ENCODE peak calls at places on chromosomes 1 and 21, in six cellular contexts. One of them, this sample, is unnamed.

GRCh38 chr1:181676269-181676668 is 193.0 kb downstream of the CACNA1E start:
- DNase-seq in anterior cingulate cortex: no peak
- DNase-seq in colonic mucosa: peak
- DNase-seq in stimulated activated CD4-positive, alpha-beta T cell treated with anti-CD3 and anti-CD28 coated beads, Interleukin-12 subunit alpha, Interleukin-12 subunit beta, amount 100 ng/mL, for 4 hours: no peak
- DNase-seq in NCI-H1436: peak
- DNase-seq in iris pigment epithelial cell: peak
- DNase-seq in this sample: no peak

GRCh38 chr1:226784081-226785049 is 45.3 kb upstream of the ITPKB start:
- DNase-seq in anterior cingulate cortex: no peak
- DNase-seq in colonic mucosa: no peak
- DNase-seq in stimulated activated CD4-positive, alpha-beta T cell treated with anti-CD3 and anti-CD28 coated beads, Interleukin-12 subunit alpha, Interleukin-12 subunit beta, amount 100 ng/mL, for 4 hours: no peak
- DNase-seq in NCI-H1436: no peak
- DNase-seq in iris pigment epithelial cell: no peak
- DNase-seq in this sample: no peak

GRCh38 chr1:156591432-156592157 is at the start of gene NAXE:
- DNase-seq in anterior cingulate cortex: peak
- DNase-seq in colonic mucosa: peak
- DNase-seq in stimulated activated CD4-positive, alpha-beta T cell treated with anti-CD3 and anti-CD28 coated beads, Interleukin-12 subunit alpha, Interleukin-12 subunit beta, amount 100 ng/mL, for 4 hours: peak
- DNase-seq in NCI-H1436: peak
- DNase-seq in iris pigment epithelial cell: peak
- DNase-seq in this sample: peak

GRCh38 chr21:29697555-29698193 is 242.1 kb downstream of the GRIK1 start:
- DNase-seq in anterior cingulate cortex: no peak
- DNase-seq in colonic mucosa: no peak
- DNase-seq in stimulated activated CD4-positive, alpha-beta T cell treated with anti-CD3 and anti-CD28 coated beads, Interleukin-12 subunit alpha, Interleukin-12 subunit beta, amount 100 ng/mL, for 4 hours: no peak
- DNase-seq in NCI-H1436: no peak
- DNase-seq in iris pigment epithelial cell: no peak
- DNase-seq in this sample: no peak

GRCh38 chr1:15669074-15669473 is 15.0 kb upstream of the PLEKHM2 start:
- DNase-seq in anterior cingulate cortex: no peak
- DNase-seq in colonic mucosa: no peak
- DNase-seq in stimulated activated CD4-positive, alpha-beta T cell treated with anti-CD3 and anti-CD28 coated beads, Interleukin-12 subunit alpha, Interleukin-12 subunit beta, amount 100 ng/mL, for 4 hours: no peak
- DNase-seq in NCI-H1436: no peak
- DNase-seq in iris pigment epithelial cell: no peak
- DNase-seq in this sample: no peak

GRCh38 chr1:157091186-157091585 is 8.4 kb downstream of the ETV3L start:
- DNase-seq in anterior cingulate cortex: no peak
- DNase-seq in colonic mucosa: no peak
- DNase-seq in stimulated activated CD4-positive, alpha-beta T cell treated with anti-CD3 and anti-CD28 coated beads, Interleukin-12 subunit alpha, Interleukin-12 subunit beta, amount 100 ng/mL, for 4 hours: no peak
- DNase-seq in NCI-H1436: no peak
- DNase-seq in iris pigment epithelial cell: no peak
- DNase-seq in this sample: no peak

GRCh38 chr1:114756949-114757454 is 782 bp downstream of the CSDE1 start:
- DNase-seq in anterior cingulate cortex: no peak
- DNase-seq in colonic mucosa: peak
- DNase-seq in stimulated activated CD4-positive, alpha-beta T cell treated with anti-CD3 and anti-CD28 coated beads, Interleukin-12 subunit alpha, Interleukin-12 subunit beta, amount 100 ng/mL, for 4 hours: peak
- DNase-seq in NCI-H1436: no peak
- DNase-seq in iris pigment epithelial cell: peak
- DNase-seq in this sample: no peak

GRCh38 chr1:21539933-21540332 is 30.7 kb downstream of the ALPL start:
- DNase-seq in anterior cingulate cortex: no peak
- DNase-seq in colonic mucosa: no peak
- DNase-seq in stimulated activated CD4-positive, alpha-beta T cell treated with anti-CD3 and anti-CD28 coated beads, Interleukin-12 subunit alpha, Interleukin-12 subunit beta, amount 100 ng/mL, for 4 hours: no peak
- DNase-seq in NCI-H1436: peak
- DNase-seq in iris pigment epithelial cell: no peak
- DNase-seq in this sample: no peak

GRCh38 chr1:6414443-6414844 is 5.3 kb downstream of the HES2 start:
- DNase-seq in anterior cingulate cortex: no peak
- DNase-seq in colonic mucosa: peak
- DNase-seq in stimulated activated CD4-positive, alpha-beta T cell treated with anti-CD3 and anti-CD28 coated beads, Interleukin-12 subunit alpha, Interleukin-12 subunit beta, amount 100 ng/mL, for 4 hours: peak
- DNase-seq in NCI-H1436: peak
- DNase-seq in iris pigment epithelial cell: peak
- DNase-seq in this sample: no peak

GRCh38 chr1:41662656-41663437 is 178.4 kb upstream of the EDN2 start:
- DNase-seq in anterior cingulate cortex: peak
- DNase-seq in colonic mucosa: peak
- DNase-seq in stimulated activated CD4-positive, alpha-beta T cell treated with anti-CD3 and anti-CD28 coated beads, Interleukin-12 subunit alpha, Interleukin-12 subunit beta, amount 100 ng/mL, for 4 hours: peak
- DNase-seq in NCI-H1436: no peak
- DNase-seq in iris pigment epithelial cell: peak
- DNase-seq in this sample: no peak

GRCh38 chr21:31554511-31555022 is 104.9 kb upstream of the SOD1 start:
- DNase-seq in anterior cingulate cortex: no peak
- DNase-seq in colonic mucosa: no peak
- DNase-seq in stimulated activated CD4-positive, alpha-beta T cell treated with anti-CD3 and anti-CD28 coated beads, Interleukin-12 subunit alpha, Interleukin-12 subunit beta, amount 100 ng/mL, for 4 hours: peak
- DNase-seq in NCI-H1436: no peak
- DNase-seq in iris pigment epithelial cell: peak
- DNase-seq in this sample: no peak

GRCh38 chr1:172976222-172977041 is 74.3 kb downstream of the TNFSF18 start:
- DNase-seq in anterior cingulate cortex: no peak
- DNase-seq in colonic mucosa: peak
- DNase-seq in stimulated activated CD4-positive, alpha-beta T cell treated with anti-CD3 and anti-CD28 coated beads, Interleukin-12 subunit alpha, Interleukin-12 subunit beta, amount 100 ng/mL, for 4 hours: no peak
- DNase-seq in NCI-H1436: no peak
- DNase-seq in iris pigment epithelial cell: peak
- DNase-seq in this sample: no peak

GRCh38 chr1:243264718-243265117 is 8.9 kb downstream of the SDCCAG8 start:
- DNase-seq in anterior cingulate cortex: no peak
- DNase-seq in colonic mucosa: no peak
- DNase-seq in stimulated activated CD4-positive, alpha-beta T cell treated with anti-CD3 and anti-CD28 coated beads, Interleukin-12 subunit alpha, Interleukin-12 subunit beta, amount 100 ng/mL, for 4 hours: no peak
- DNase-seq in NCI-H1436: peak
- DNase-seq in iris pigment epithelial cell: peak
- DNase-seq in this sample: no peak

GRCh38 chr1:204221271-204221670 is 7.5 kb upstream of the GOLT1A start:
- DNase-seq in anterior cingulate cortex: no peak
- DNase-seq in colonic mucosa: no peak
- DNase-seq in stimulated activated CD4-positive, alpha-beta T cell treated with anti-CD3 and anti-CD28 coated beads, Interleukin-12 subunit alpha, Interleukin-12 subunit beta, amount 100 ng/mL, for 4 hours: no peak
- DNase-seq in NCI-H1436: no peak
- DNase-seq in iris pigment epithelial cell: no peak
- DNase-seq in this sample: no peak

GRCh38 chr1:225840223-225840610 is 30.3 kb downstream of the EPHX1 start:
- DNase-seq in anterior cingulate cortex: no peak
- DNase-seq in colonic mucosa: no peak
- DNase-seq in stimulated activated CD4-positive, alpha-beta T cell treated with anti-CD3 and anti-CD28 coated beads, Interleukin-12 subunit alpha, Interleukin-12 subunit beta, amount 100 ng/mL, for 4 hours: no peak
- DNase-seq in NCI-H1436: no peak
- DNase-seq in iris pigment epithelial cell: no peak
- DNase-seq in this sample: no peak

GRCh38 chr1:211920602-211921226 is 90.2 kb upstream of the LPGAT1 start:
- DNase-seq in anterior cingulate cortex: no peak
- DNase-seq in colonic mucosa: no peak
- DNase-seq in stimulated activated CD4-positive, alpha-beta T cell treated with anti-CD3 and anti-CD28 coated beads, Interleukin-12 subunit alpha, Interleukin-12 subunit beta, amount 100 ng/mL, for 4 hours: no peak
- DNase-seq in NCI-H1436: no peak
- DNase-seq in iris pigment epithelial cell: peak
- DNase-seq in this sample: no peak

GRCh38 chr1:110083453-110084225 is 13.2 kb upstream of the ALX3 start:
- DNase-seq in anterior cingulate cortex: no peak
- DNase-seq in colonic mucosa: no peak
- DNase-seq in stimulated activated CD4-positive, alpha-beta T cell treated with anti-CD3 and anti-CD28 coated beads, Interleukin-12 subunit alpha, Interleukin-12 subunit beta, amount 100 ng/mL, for 4 hours: no peak
- DNase-seq in NCI-H1436: no peak
- DNase-seq in iris pigment epithelial cell: no peak
- DNase-seq in this sample: no peak

GRCh38 chr1:166484871-166485270 is 318.1 kb upstream of the FAM78B start:
- DNase-seq in anterior cingulate cortex: no peak
- DNase-seq in colonic mucosa: no peak
- DNase-seq in stimulated activated CD4-positive, alpha-beta T cell treated with anti-CD3 and anti-CD28 coated beads, Interleukin-12 subunit alpha, Interleukin-12 subunit beta, amount 100 ng/mL, for 4 hours: no peak
- DNase-seq in NCI-H1436: no peak
- DNase-seq in iris pigment epithelial cell: no peak
- DNase-seq in this sample: no peak

GRCh38 chr1:231347961-231348360 is 9.9 kb downstream of the SPRTN start:
- DNase-seq in anterior cingulate cortex: no peak
- DNase-seq in colonic mucosa: no peak
- DNase-seq in stimulated activated CD4-positive, alpha-beta T cell treated with anti-CD3 and anti-CD28 coated beads, Interleukin-12 subunit alpha, Interleukin-12 subunit beta, amount 100 ng/mL, for 4 hours: no peak
- DNase-seq in NCI-H1436: no peak
- DNase-seq in iris pigment epithelial cell: no peak
- DNase-seq in this sample: no peak

GRCh38 chr1:48236716-48237470 is 14.4 kb downstream of the SLC5A9 start:
- DNase-seq in anterior cingulate cortex: no peak
- DNase-seq in colonic mucosa: peak
- DNase-seq in stimulated activated CD4-positive, alpha-beta T cell treated with anti-CD3 and anti-CD28 coated beads, Interleukin-12 subunit alpha, Interleukin-12 subunit beta, amount 100 ng/mL, for 4 hours: no peak
- DNase-seq in NCI-H1436: peak
- DNase-seq in iris pigment epithelial cell: peak
- DNase-seq in this sample: no peak

GRCh38 chr1:159172599-159173291 is 1.3 kb downstream of the CADM3 start:
- DNase-seq in anterior cingulate cortex: no peak
- DNase-seq in colonic mucosa: peak
- DNase-seq in stimulated activated CD4-positive, alpha-beta T cell treated with anti-CD3 and anti-CD28 coated beads, Interleukin-12 subunit alpha, Interleukin-12 subunit beta, amount 100 ng/mL, for 4 hours: no peak
- DNase-seq in NCI-H1436: no peak
- DNase-seq in iris pigment epithelial cell: no peak
- DNase-seq in this sample: no peak

GRCh38 chr21:43268804-43269186 is 100.0 kb downstream of the CRYAA start:
- DNase-seq in anterior cingulate cortex: no peak
- DNase-seq in colonic mucosa: no peak
- DNase-seq in stimulated activated CD4-positive, alpha-beta T cell treated with anti-CD3 and anti-CD28 coated beads, Interleukin-12 subunit alpha, Interleukin-12 subunit beta, amount 100 ng/mL, for 4 hours: no peak
- DNase-seq in NCI-H1436: no peak
- DNase-seq in iris pigment epithelial cell: no peak
- DNase-seq in this sample: no peak

GRCh38 chr1:91885331-91885715 is 628 bp downstream of the TGFBR3 start:
- DNase-seq in anterior cingulate cortex: peak
- DNase-seq in colonic mucosa: peak
- DNase-seq in stimulated activated CD4-positive, alpha-beta T cell treated with anti-CD3 and anti-CD28 coated beads, Interleukin-12 subunit alpha, Interleukin-12 subunit beta, amount 100 ng/mL, for 4 hours: peak
- DNase-seq in NCI-H1436: no peak
- DNase-seq in iris pigment epithelial cell: peak
- DNase-seq in this sample: no peak

GRCh38 chr1:83845437-83846071 is 153.4 kb downstream of the TTLL7 start:
- DNase-seq in anterior cingulate cortex: no peak
- DNase-seq in colonic mucosa: no peak
- DNase-seq in stimulated activated CD4-positive, alpha-beta T cell treated with anti-CD3 and anti-CD28 coated beads, Interleukin-12 subunit alpha, Interleukin-12 subunit beta, amount 100 ng/mL, for 4 hours: no peak
- DNase-seq in NCI-H1436: no peak
- DNase-seq in iris pigment epithelial cell: peak
- DNase-seq in this sample: no peak

GRCh38 chr1:214108097-214108446 is 120.3 kb downstream of the PROX1 start:
- DNase-seq in anterior cingulate cortex: no peak
- DNase-seq in colonic mucosa: no peak
- DNase-seq in stimulated activated CD4-positive, alpha-beta T cell treated with anti-CD3 and anti-CD28 coated beads, Interleukin-12 subunit alpha, Interleukin-12 subunit beta, amount 100 ng/mL, for 4 hours: no peak
- DNase-seq in NCI-H1436: no peak
- DNase-seq in iris pigment epithelial cell: no peak
- DNase-seq in this sample: no peak

GRCh38 chr1:12162459-12163137 is 4.2 kb upstream of the TNFRSF1B start:
- DNase-seq in anterior cingulate cortex: no peak
- DNase-seq in colonic mucosa: no peak
- DNase-seq in stimulated activated CD4-positive, alpha-beta T cell treated with anti-CD3 and anti-CD28 coated beads, Interleukin-12 subunit alpha, Interleukin-12 subunit beta, amount 100 ng/mL, for 4 hours: no peak
- DNase-seq in NCI-H1436: no peak
- DNase-seq in iris pigment epithelial cell: no peak
- DNase-seq in this sample: no peak

GRCh38 chr1:155070721-155071556 is 7.4 kb downstream of the EFNA4 start:
- DNase-seq in anterior cingulate cortex: peak
- DNase-seq in colonic mucosa: peak
- DNase-seq in stimulated activated CD4-positive, alpha-beta T cell treated with anti-CD3 and anti-CD28 coated beads, Interleukin-12 subunit alpha, Interleukin-12 subunit beta, amount 100 ng/mL, for 4 hours: peak
- DNase-seq in NCI-H1436: peak
- DNase-seq in iris pigment epithelial cell: peak
- DNase-seq in this sample: peak

GRCh38 chr1:2888281-2888845 is 86.9 kb upstream of the TTC34 start:
- DNase-seq in anterior cingulate cortex: no peak
- DNase-seq in colonic mucosa: no peak
- DNase-seq in stimulated activated CD4-positive, alpha-beta T cell treated with anti-CD3 and anti-CD28 coated beads, Interleukin-12 subunit alpha, Interleukin-12 subunit beta, amount 100 ng/mL, for 4 hours: no peak
- DNase-seq in NCI-H1436: no peak
- DNase-seq in iris pigment epithelial cell: no peak
- DNase-seq in this sample: no peak

GRCh38 chr1:12480748-12481362 is 137.2 kb downstream of the DHRS3 start:
- DNase-seq in anterior cingulate cortex: no peak
- DNase-seq in colonic mucosa: peak
- DNase-seq in stimulated activated CD4-positive, alpha-beta T cell treated with anti-CD3 and anti-CD28 coated beads, Interleukin-12 subunit alpha, Interleukin-12 subunit beta, amount 100 ng/mL, for 4 hours: peak
- DNase-seq in NCI-H1436: no peak
- DNase-seq in iris pigment epithelial cell: peak
- DNase-seq in this sample: no peak

GRCh38 chr1:78038071-78038470 is 7.7 kb upstream of the GIPC2 start:
- DNase-seq in anterior cingulate cortex: no peak
- DNase-seq in colonic mucosa: no peak
- DNase-seq in stimulated activated CD4-positive, alpha-beta T cell treated with anti-CD3 and anti-CD28 coated beads, Interleukin-12 subunit alpha, Interleukin-12 subunit beta, amount 100 ng/mL, for 4 hours: no peak
- DNase-seq in NCI-H1436: no peak
- DNase-seq in iris pigment epithelial cell: peak
- DNase-seq in this sample: no peak

This sample was measured in effector CD8-positive, alpha-beta T cell.